ENCODE peak calls at places on chromosomes 5 and 9, in six cellular contexts. T is naive thymus-derived CD8-positive, alpha-beta T cell; I is dermis blood vessel endothelial cell; X is ELR; O is RPMI7951; W is tibial artery. K is an unnamed sample.

GRCh38 chr5:146027746-146028145 is 77.6 kb downstream of the PLAC8L1 start:
- DNase-seq in I (no peak), T (no peak), O (no peak), W (no peak), X (peak), K (no peak)

GRCh38 chr9:71774917-71775316 is 6.6 kb upstream of the CEMIP2 start:
- DNase-seq in I (no peak), X (no peak), O (no peak), W (no peak), T (no peak), K (no peak)

GRCh38 chr9:83934569-83935275 is 13.5 kb upstream of the KIF27 start:
- DNase-seq in T (no peak), I (peak), X (peak), O (peak), W (no peak), K (no peak)

GRCh38 chr5:5886812-5887486 is 464.5 kb downstream of the ICE1 start:
- DNase-seq in W (no peak), X (no peak), O (no peak), T (peak), I (no peak), K (no peak)

GRCh38 chr9:124339603-124340146 is 75.6 kb downstream of the PSMB7 start:
- DNase-seq in T (no peak), W (no peak), O (no peak), X (no peak), I (no peak), K (no peak)

GRCh38 chr5:126178521-126178920 is 244.7 kb upstream of the GRAMD2B start:
- DNase-seq in T (no peak), X (no peak), O (peak), I (no peak), W (no peak), K (no peak)

GRCh38 chr5:168642019-168642418 is 62.9 kb upstream of the PANK3 start:
- DNase-seq in X (no peak), W (no peak), T (no peak), I (no peak), O (no peak), K (no peak)

GRCh38 chr9:114396558-114397218 is 8.9 kb upstream of the AKNA start:
- DNase-seq in X (no peak), T (no peak), W (no peak), O (peak), I (no peak), K (no peak)

GRCh38 chr9:127336708-127337352 is 60.1 kb upstream of the SLC2A8 start:
- DNase-seq in I (peak), X (peak), O (peak), W (peak), T (no peak), K (peak)

GRCh38 chr5:109479260-109479860 is 69.6 kb upstream of the PJA2 start:
- DNase-seq in X (peak), W (no peak), O (peak), I (peak), T (peak), K (no peak)

GRCh38 chr5:132961887-132962286 is 1.5 kb downstream of the AFF4 start:
- DNase-seq in W (no peak), X (peak), O (peak), I (peak), T (no peak), K (no peak)

GRCh38 chr5:33936381-33937016 is at the start of gene RXFP3:
- DNase-seq in O (peak), W (no peak), I (no peak), X (peak), T (no peak), K (no peak)

GRCh38 chr5:172778223-172778814 is 7.3 kb upstream of the DUSP1 start:
- DNase-seq in O (peak), W (peak), X (peak), T (no peak), I (peak), K (peak)

GRCh38 chr5:93076566-93076965 is 504.5 kb downstream of the NR2F1-AS1 start:
- DNase-seq in O (no peak), I (no peak), W (no peak), T (no peak), X (no peak), K (no peak)

GRCh38 chr9:98229090-98229395 is 26.4 kb downstream of the TBC1D2 start:
- DNase-seq in W (no peak), O (no peak), T (no peak), I (no peak), X (no peak), K (no peak)

GRCh38 chr9:89853931-89854330 is 249.1 kb downstream of the GADD45G start:
- DNase-seq in W (no peak), X (no peak), I (no peak), T (no peak), O (no peak), K (no peak)

GRCh38 chr5:124504081-124504916 is 242.1 kb downstream of the ZNF608 start:
- DNase-seq in X (no peak), W (no peak), T (no peak), O (peak), I (no peak), K (no peak)

GRCh38 chr5:43603535-43604363 is 769 bp downstream of the NNT start:
- DNase-seq in I (peak), W (peak), T (peak), X (peak), O (peak), K (peak)

GRCh38 chr9:90100014-90100413 is 495.2 kb downstream of the GADD45G start:
- DNase-seq in T (no peak), I (no peak), X (no peak), O (no peak), W (no peak), K (no peak)

GRCh38 chr5:155046591-155046990 is 33.0 kb downstream of the KIF4B start:
- DNase-seq in X (no peak), I (no peak), T (no peak), O (no peak), W (no peak), K (no peak)

GRCh38 chr5:68086857-68087256 is 128.7 kb upstream of the PIK3R1 start:
- DNase-seq in X (peak), I (peak), O (peak), W (peak), T (no peak), K (peak)

GRCh38 chr5:123776761-123777160 is 264.8 kb downstream of the CSNK1G3 start:
- DNase-seq in T (no peak), X (peak), O (peak), I (no peak), W (no peak), K (no peak)

GRCh38 chr9:71487046-71487445 is 281.3 kb downstream of the CEMIP2 start:
- DNase-seq in W (no peak), T (no peak), I (no peak), O (peak), X (peak), K (no peak)

GRCh38 chr5:128695791-128696520 is 157.9 kb upstream of the FBN2 start:
- DNase-seq in I (no peak), W (no peak), X (peak), T (no peak), O (no peak), K (no peak)

GRCh38 chr5:167912944-167913343 is 378.5 kb upstream of the WWC1 start:
- DNase-seq in O (peak), W (no peak), T (no peak), X (peak), I (no peak), K (no peak)

GRCh38 chr5:132468665-132469379 is 21.8 kb downstream of the IRF1 start:
- DNase-seq in X (peak), W (peak), I (no peak), T (no peak), O (no peak), K (no peak)

GRCh38 chr5:91357806-91358205 is 25.3 kb downstream of the ARRDC3 start:
- DNase-seq in X (no peak), W (no peak), I (no peak), T (no peak), O (no peak), K (no peak)

GRCh38 chr9:125486576-125486975 is 220.4 kb downstream of the MAPKAP1 start:
- DNase-seq in I (no peak), T (no peak), W (no peak), X (no peak), O (no peak), K (peak)

GRCh38 chr5:112338681-112339337 is 80.3 kb downstream of the EPB41L4A start:
- DNase-seq in I (peak), T (no peak), W (no peak), X (peak), O (peak), K (peak)

GRCh38 chr5:65290677-65291076 is 191.0 kb downstream of the ADAMTS6 start:
- DNase-seq in T (no peak), O (no peak), X (no peak), W (no peak), I (no peak), K (no peak)

GRCh38 chr5:36403601-36404311 is 102.1 kb upstream of the RANBP3L start:
- DNase-seq in X (peak), T (no peak), W (peak), O (peak), I (no peak), K (peak)

GRCh38 chr5:9815051-9815450 is 184.9 kb upstream of the TAS2R1 start:
- DNase-seq in T (no peak), I (no peak), W (no peak), X (no peak), O (no peak), K (no peak)

GRCh38 chr5:82375488-82376294 is 97.5 kb upstream of the RPS23 start:
- DNase-seq in I (no peak), T (no peak), O (no peak), X (no peak), W (no peak), K (no peak)

GRCh38 chr5:40834391-40834848 is 602 bp downstream of the RPL37 start:
- DNase-seq in W (no peak), O (peak), T (peak), X (peak), I (peak), K (no peak)

GRCh38 chr9:138122201-138122600 is 244.6 kb downstream of the CACNA1B start:
- DNase-seq in O (no peak), X (no peak), I (no peak), W (no peak), T (no peak), K (no peak)

GRCh38 chr9:33329996-33330395 is 39.7 kb downstream of the NFX1 start:
- DNase-seq in O (no peak), X (peak), W (no peak), I (peak), T (no peak), K (no peak)

K was measured in gastrocnemius medialis.